ENCODE peak calls at places on chromosomes 3 and 15, in six cellular contexts. X is ovary, F is sigmoid colon, C is A549, Y is uterus, S is heart left ventricle. O is an unnamed sample.

GRCh38 chr3:109924196-109924595 is 586.9 kb upstream of the DPPA4 start:
- DNase-seq in Y (no peak), F (no peak), C (no peak), X (no peak), S (no peak), O (no peak)

GRCh38 chr3:159821148-159821547 is 167.5 kb upstream of the IL12A start:
- DNase-seq in X (no peak), C (no peak), Y (no peak), S (no peak), F (no peak), O (no peak)

GRCh38 chr3:23840521-23840920 is 34.8 kb downstream of the UBE2E1 start:
- DNase-seq in F (no peak), C (no peak), S (no peak), Y (no peak), X (no peak), O (no peak)

GRCh38 chr15:78804391-78804792 is 6.9 kb downstream of the ADAMTS7 start:
- DNase-seq in C (no peak), Y (no peak), S (peak), F (no peak), X (no peak), O (no peak)

GRCh38 chr3:30354972-30355371 is 251.4 kb upstream of the TGFBR2 start:
- DNase-seq in Y (no peak), F (no peak), S (no peak), C (peak), X (no peak), O (no peak)

GRCh38 chr3:117355566-117355965 is 646.0 kb downstream of the TUSC7 start:
- DNase-seq in X (no peak), Y (no peak), S (no peak), C (peak), F (no peak), O (peak)

GRCh38 chr15:43215961-43216360 is 4.9 kb downstream of the EPB42 start:
- DNase-seq in C (peak), F (no peak), Y (no peak), S (no peak), X (no peak), O (no peak)

GRCh38 chr15:38828031-38828532 is 263.5 kb upstream of the RASGRP1 start:
- DNase-seq in F (no peak), X (no peak), S (no peak), C (no peak), Y (no peak), O (no peak)

GRCh38 chr3:143363276-143363675 is 243.7 kb downstream of the CHST2 start:
- DNase-seq in F (no peak), C (no peak), S (no peak), X (no peak), Y (no peak), O (no peak)

GRCh38 chr15:46723308-46723707 is 994.0 kb upstream of the SEMA6D start:
- DNase-seq in X (no peak), S (no peak), C (no peak), Y (no peak), F (no peak), O (no peak)

GRCh38 chr3:136802481-136802996 is 16.4 kb upstream of the SLC35G2 start:
- DNase-seq in Y (no peak), C (no peak), F (no peak), S (no peak), X (no peak), O (no peak)

GRCh38 chr3:125683067-125683844 is 88.0 kb upstream of the OSBPL11 start:
- DNase-seq in S (peak), X (no peak), F (peak), C (no peak), Y (peak), O (no peak)

GRCh38 chr3:212432-212831 is 15.9 kb downstream of the CHL1 start:
- DNase-seq in S (no peak), Y (no peak), C (no peak), F (no peak), X (no peak), O (no peak)

GRCh38 chr3:45599424-45599886 is 4.9 kb downstream of the LIMD1 start:
- DNase-seq in F (no peak), C (no peak), S (peak), Y (no peak), X (no peak), O (peak)

GRCh38 chr3:125478321-125478720 is 41.7 kb downstream of the SNX4 start:
- DNase-seq in F (no peak), Y (no peak), S (no peak), X (no peak), C (no peak), O (no peak)

GRCh38 chr3:169122407-169122806 is 541.1 kb downstream of the MECOM start:
- DNase-seq in S (no peak), F (no peak), C (no peak), Y (no peak), X (no peak), O (no peak)

GRCh38 chr15:57224664-57225063 is 151.6 kb upstream of the CGNL1 start:
- DNase-seq in S (no peak), C (no peak), F (no peak), Y (no peak), X (no peak), O (no peak)

GRCh38 chr3:107077391-107077790 is 299.8 kb upstream of the CCDC54 start:
- DNase-seq in X (no peak), C (no peak), S (no peak), F (no peak), Y (no peak), O (no peak)

GRCh38 chr3:73028803-73029202 is 32.2 kb downstream of the PPP4R2 start:
- DNase-seq in X (no peak), Y (no peak), F (no peak), C (no peak), S (no peak), O (no peak)
- TF ChIP-seq POLR2A in X (no peak), Y (no peak), F (no peak), C (no peak), S (no peak), O (no peak)

GRCh38 chr3:141427764-141428163 is 59.1 kb upstream of the RASA2 start:
- DNase-seq in X (no peak), F (no peak), S (no peak), C (no peak), Y (no peak), O (peak)

GRCh38 chr3:141430326-141430725 is 56.5 kb upstream of the RASA2 start:
- DNase-seq in X (no peak), S (no peak), F (no peak), C (no peak), Y (no peak), O (no peak)

GRCh38 chr3:141426404-141427034 is 58.2 kb downstream of the ZBTB38 start:
- DNase-seq in C (peak), X (peak), Y (peak), F (peak), S (peak), O (peak)

GRCh38 chr3:141431411-141432378 is 55.1 kb upstream of the RASA2 start:
- DNase-seq in C (no peak), S (no peak), Y (peak), X (no peak), F (peak), O (no peak)

DNA sequence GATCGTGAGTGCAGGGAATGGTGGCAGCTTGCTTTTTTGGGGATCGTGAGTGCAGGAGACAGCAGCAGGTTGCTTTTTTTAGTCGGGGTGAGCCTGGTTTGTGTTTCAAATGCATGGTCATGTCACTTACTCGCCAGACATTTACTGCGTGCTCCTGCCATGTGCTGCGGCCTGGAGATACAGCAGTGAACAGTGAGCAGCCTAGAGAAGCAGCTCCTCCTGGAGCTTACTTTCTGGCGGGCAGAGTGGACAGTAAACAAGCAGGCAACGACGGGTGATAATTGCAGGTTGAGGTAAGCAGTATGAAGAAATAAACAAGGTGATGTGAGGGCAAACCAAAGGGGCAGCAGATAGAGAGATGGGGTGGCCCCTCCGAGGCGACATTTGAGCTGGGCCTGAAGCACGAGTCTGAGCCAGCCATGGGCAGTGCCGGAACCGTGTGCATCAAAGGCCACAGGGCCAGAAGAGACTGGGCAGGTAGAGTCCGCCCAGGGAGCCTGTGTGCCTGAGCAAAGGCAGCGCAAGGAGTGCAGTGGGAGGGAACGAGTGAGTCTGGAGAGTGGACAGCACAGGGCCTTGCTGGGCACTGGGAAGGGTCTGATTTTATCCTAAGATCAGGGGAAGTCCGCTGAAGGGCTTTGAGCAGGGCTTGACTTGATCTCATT is 57.3 kb upstream of the RASA2 start:
- DNase-seq in F (peak), X (no peak), Y (no peak), C (no peak), S (peak), O (no peak)
- TF ChIP-seq POLR2A in F (peak), X (no peak), Y (no peak), C (no peak), S (no peak), O (no peak)

DNA sequence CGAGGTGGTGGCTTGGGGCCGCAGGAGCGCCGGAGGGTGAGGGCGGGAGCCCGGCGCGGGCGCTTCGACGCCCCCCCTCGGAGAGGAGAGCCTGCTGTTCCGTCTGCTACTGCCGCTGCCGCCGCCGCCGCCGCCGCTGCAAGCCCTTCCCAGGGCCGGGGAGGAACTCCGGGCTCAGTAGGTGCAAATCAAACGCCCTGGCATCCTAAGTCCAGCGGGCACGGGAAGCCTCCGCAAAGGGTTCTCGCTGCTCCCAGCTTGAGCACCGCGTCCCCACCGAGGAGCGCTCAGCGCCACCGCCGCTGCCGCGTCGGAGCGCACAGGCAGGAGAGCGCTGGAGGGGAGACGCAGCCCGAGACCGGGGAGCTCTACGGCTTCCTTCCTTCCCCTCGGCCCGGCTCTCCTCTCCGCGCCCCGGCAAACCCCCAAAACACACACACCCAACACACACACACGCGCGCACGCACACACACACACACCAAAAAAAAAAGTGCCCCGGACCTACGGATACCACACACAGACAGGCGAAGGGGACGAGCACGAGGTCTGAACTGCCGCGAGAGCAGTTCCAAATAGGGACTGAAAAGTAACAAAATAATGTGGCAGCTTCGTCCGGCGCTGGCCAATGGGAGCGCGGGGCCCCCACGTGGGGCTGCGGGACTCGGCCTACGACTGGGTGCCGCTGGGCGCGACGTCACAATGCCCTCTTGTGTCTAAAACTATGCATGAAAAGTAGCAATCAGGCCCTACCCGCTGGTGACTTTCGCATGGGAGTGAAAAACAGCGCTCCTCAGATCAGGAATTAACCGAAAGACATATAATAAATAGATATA is at the start of gene TLE3:
- DNase-seq in X (peak), F (peak), C (peak), Y (peak), S (peak), O (peak)
- TF ChIP-seq POLR2A in X (peak), F (peak), C (peak), Y (peak), S (peak), O (peak)

DNA sequence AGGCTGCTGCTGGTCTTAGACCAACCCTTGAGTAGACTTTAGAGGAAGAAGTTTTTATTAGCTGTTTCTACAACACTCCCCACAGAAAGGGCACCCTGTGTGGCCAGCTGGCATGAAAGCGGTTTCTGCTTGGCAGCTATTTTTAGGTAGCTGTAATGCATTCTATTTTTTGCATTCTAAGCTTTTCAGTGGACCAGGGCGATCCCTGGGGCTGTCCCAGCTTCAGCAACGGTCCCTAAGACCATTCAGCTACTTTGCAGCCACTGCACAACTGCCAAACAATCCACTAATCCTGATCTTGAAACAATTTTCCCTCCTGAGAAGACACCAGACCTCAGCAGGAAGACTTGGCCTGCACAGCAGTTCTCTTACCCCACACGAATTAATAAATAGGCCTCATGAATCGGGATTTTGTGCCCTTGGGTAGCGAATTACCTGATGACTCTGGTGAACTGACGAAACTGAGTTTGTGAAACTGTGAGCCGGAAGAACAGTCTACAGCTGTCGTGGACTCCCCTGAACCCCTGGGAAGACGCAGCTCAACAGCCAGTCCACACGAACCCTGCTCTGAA is 14.6 kb upstream of the TFRC start:
- DNase-seq in S (peak), C (no peak), Y (no peak), F (peak), X (no peak), O (peak)
- TF ChIP-seq POLR2A in S (no peak), C (no peak), Y (no peak), F (no peak), X (no peak), O (no peak)

GRCh38 chr3:14237431-14237830 is 58.8 kb downstream of the LSM3 start:
- DNase-seq in Y (peak), C (no peak), S (peak), F (no peak), X (no peak), O (no peak)

GRCh38 chr3:14234197-14235002 is 55.8 kb downstream of the LSM3 start:
- DNase-seq in S (peak), C (no peak), X (no peak), F (no peak), Y (no peak), O (no peak)

GRCh38 chr3:14238356-14238755 is 59.7 kb downstream of the LSM3 start:
- DNase-seq in C (no peak), F (no peak), S (no peak), Y (no peak), X (no peak), O (no peak)

GRCh38 chr3:14235896-14236295 is 57.3 kb downstream of the LSM3 start:
- DNase-seq in S (peak), Y (no peak), F (no peak), C (no peak), X (no peak), O (no peak)

DNA sequence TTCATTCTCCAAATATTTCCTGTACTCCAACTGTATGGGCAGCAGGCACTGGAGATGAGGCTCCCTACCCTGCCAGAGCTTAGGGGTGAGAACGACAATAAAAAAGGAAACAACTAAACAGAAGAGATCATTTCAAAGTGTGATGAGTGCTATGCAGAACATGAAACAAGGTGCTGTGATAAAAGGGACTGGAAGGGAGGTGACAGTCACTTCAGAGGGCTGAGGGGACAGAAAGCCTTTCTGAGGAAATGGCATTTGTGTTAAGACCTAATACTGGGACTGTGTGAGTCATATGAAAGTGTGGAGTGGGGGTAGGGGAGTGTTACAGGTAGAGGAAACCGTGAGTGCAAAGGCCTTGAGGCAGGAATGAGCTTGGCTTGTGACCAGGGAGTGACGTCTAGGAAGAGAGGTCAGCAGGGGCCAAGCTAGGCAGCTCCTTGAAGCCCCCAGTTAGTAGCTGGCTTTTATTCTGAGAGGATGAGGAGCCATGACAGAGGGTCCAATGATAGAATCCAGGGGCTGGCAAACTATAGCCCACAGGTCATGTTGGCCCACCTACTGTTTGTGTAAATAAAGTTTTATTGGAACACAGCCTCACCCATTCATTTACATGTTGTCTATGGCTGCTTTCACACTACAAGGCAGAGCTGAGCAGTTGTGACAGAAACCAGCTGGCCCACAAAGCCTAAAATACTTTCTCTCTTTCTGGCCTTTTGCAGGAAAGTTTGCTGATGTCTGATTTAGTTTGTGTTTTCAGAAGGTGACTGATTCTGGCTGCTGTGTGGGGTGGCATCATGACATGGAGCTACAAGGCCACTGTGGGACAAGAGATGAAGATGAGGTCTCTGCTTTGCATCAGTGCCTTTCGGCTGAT is 56.6 kb downstream of the LSM3 start:
- DNase-seq in F (no peak), X (no peak), Y (no peak), C (no peak), S (no peak), O (no peak)
- TF ChIP-seq POLR2A in F (no peak), X (no peak), Y (no peak), C (no peak), S (no peak), O (no peak)

GRCh38 chr3:120838441-120839091 is 69.4 kb upstream of the STXBP5L start:
- DNase-seq in C (no peak), F (no peak), Y (no peak), S (no peak), X (no peak), O (no peak)

GRCh38 chr3:120841264-120841663 is 66.7 kb upstream of the STXBP5L start:
- DNase-seq in Y (no peak), C (no peak), X (no peak), S (no peak), F (no peak), O (no peak)

GRCh38 chr3:120839120-120839519 is 68.9 kb upstream of the STXBP5L start:
- DNase-seq in S (no peak), X (no peak), F (no peak), C (no peak), Y (no peak), O (no peak)
- TF ChIP-seq POLR2A in S (no peak), X (no peak), F (no peak), C (no peak), Y (no peak), O (no peak)

DNA sequence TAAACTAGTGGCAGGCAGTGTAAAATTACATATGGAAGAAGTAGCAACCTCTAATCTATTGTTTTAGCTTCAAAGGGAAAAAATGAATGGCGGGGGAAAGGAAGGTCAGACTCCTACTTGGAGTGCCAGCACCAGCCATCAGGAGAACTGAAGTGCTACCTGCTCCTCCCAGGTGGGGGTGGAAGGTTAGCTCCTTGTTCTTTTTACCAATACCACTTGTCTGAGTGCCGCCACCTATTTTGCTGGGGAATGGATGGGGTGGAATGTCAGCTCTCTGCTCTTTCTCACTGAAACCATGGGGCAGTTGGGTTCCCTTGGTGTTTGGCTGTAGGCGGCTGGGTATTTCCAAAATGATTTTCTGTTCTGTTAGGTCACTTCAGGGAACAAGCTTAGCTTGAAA is 428.7 kb upstream of the EPHA3 start:
- DNase-seq in Y (no peak), F (no peak), X (no peak), S (no peak), C (no peak), O (no peak)
- TF ChIP-seq POLR2A in Y (no peak), F (no peak), X (no peak), S (no peak), C (no peak), O (no peak)

GRCh38 chr3:21901504-21901903 is 150.5 kb upstream of the ZNF385D start:
- DNase-seq in Y (no peak), X (no peak), F (no peak), S (no peak), C (no peak), O (no peak)

DNA sequence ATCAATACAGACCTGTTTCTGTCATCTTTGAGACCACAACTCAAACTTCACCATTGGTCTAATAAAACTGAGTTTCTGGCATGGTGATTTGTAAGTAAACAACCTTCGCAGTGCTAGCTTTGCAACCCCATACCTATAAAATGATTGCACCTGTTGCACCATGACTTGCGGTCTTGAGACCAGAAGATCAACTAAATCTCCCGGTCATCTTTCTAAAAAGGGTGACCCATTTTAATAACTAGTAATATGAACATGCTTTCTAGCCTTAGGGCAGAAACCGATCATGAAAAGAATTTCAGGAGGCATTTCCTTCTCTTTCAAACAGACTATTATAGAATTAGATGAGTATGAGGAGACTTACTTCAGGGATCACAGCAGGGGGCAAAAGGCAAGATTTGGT is 151.9 kb upstream of the ZNF385D start:
- DNase-seq in C (no peak), F (no peak), S (no peak), X (no peak), Y (no peak), O (no peak)
- TF ChIP-seq POLR2A in C (no peak), F (no peak), S (no peak), X (no peak), Y (no peak), O (no peak)

GRCh38 chr3:196708467-196708866 is 3.6 kb downstream of the CEP19 start:
- DNase-seq in F (no peak), Y (no peak), X (no peak), C (no peak), S (no peak), O (no peak)

GRCh38 chr3:196706313-196706712 is 5.7 kb downstream of the CEP19 start:
- DNase-seq in C (no peak), X (no peak), S (no peak), F (no peak), Y (no peak), O (no peak)

GRCh38 chr3:196712514-196713413 is 587 bp downstream of the PIGX start:
- DNase-seq in Y (peak), X (peak), S (peak), F (peak), C (peak), O (peak)

GRCh38 chr3:196707566-196707965 is 4.5 kb downstream of the CEP19 start:
- DNase-seq in S (no peak), C (no peak), Y (no peak), F (no peak), X (no peak), O (no peak)

GRCh38 chr3:196711838-196712513 is at the start of the genes CEP19 and PIGX:
- DNase-seq in Y (peak), C (peak), F (peak), X (peak), S (peak), O (peak)
- TF ChIP-seq POLR2A in Y (peak), C (peak), F (no peak), X (peak), S (no peak), O (peak)